ENCODE peak calls at places on chromosomes 2 and 18, in eight cellular contexts. E is nephron progenitor cell, C is cardiac fibroblast, K is fibroblast of mammary gland, N is vagina, H is HCT116, A is astrocyte of the cerebellum, P is neural crest cell. Q is an unnamed sample.

GRCh38 chr2:196331143-196331542 is 159.8 kb upstream of the STK17B start:
- DNase-seq in E (no peak), H (no peak), A (peak; percentile 65), P (no peak), C (peak; percentile 85), K (peak; percentile 93), N (no peak), Q (no peak)

GRCh38 chr2:65479528-65479927 is 47.1 kb upstream of the SPRED2 start:
- DNase-seq in A (no peak), H (no peak), P (peak; percentile 25), C (no peak), E (no peak), K (no peak), N (no peak), Q (no peak)

GRCh38 chr18:23266717-23267446 is 131.6 kb downstream of the CABLES1 start:
- DNase-seq in N (no peak), H (no peak), C (no peak), K (no peak), E (no peak), A (no peak), P (no peak), Q (no peak)

GRCh38 chr2:3666613-3666975 is 8.6 kb downstream of the ALLC start:
- DNase-seq in A (no peak), H (no peak), E (no peak), C (no peak), P (no peak), N (no peak), K (no peak), Q (no peak)

GRCh38 chr2:148604927-148605326 is 39.6 kb upstream of the EPC2 start:
- DNase-seq in P (no peak), K (no peak), C (no peak), H (no peak), A (no peak), E (no peak), N (no peak), Q (no peak)

GRCh38 chr2:31236433-31237205 is 2.7 kb downstream of the EHD3 start:
- DNase-seq in E (no peak), K (no peak), A (no peak), P (no peak), H (no peak), C (no peak), N (peak; percentile 62), Q (no peak)

GRCh38 chr2:117856415-117857210 is 42.1 kb downstream of the DDX18 start:
- DNase-seq in C (peak; percentile 98), K (peak; percentile 93), N (no peak), H (peak; percentile 15), A (peak; percentile 72), P (no peak), E (no peak), Q (peak; percentile 96)

GRCh38 chr2:234025475-234025874 is 25.0 kb upstream of the SPP2 start:
- DNase-seq in N (no peak), H (no peak), A (no peak), P (no peak), E (no peak), K (no peak), C (no peak), Q (no peak)

GRCh38 chr18:74825460-74825859 is 227.8 kb downstream of the ZNF407 start:
- DNase-seq in C (no peak), H (no peak), P (no peak), A (no peak), N (no peak), K (no peak), E (no peak), Q (no peak)

GRCh38 chr18:26540041-26540628 is 8.2 kb downstream of the KCTD1 start:
- DNase-seq in N (no peak), K (peak; percentile 58), C (peak; percentile 62), A (no peak), P (no peak), E (peak; percentile 36), H (no peak), Q (no peak)

GRCh38 chr2:69311017-69311416 is 76.0 kb downstream of the GFPT1 start:
- DNase-seq in N (no peak), P (no peak), E (no peak), C (no peak), K (no peak), H (no peak), A (no peak), Q (no peak)

GRCh38 chr18:1296237-1296636 is 391.6 kb downstream of the ADCYAP1 start:
- DNase-seq in C (no peak), A (no peak), K (no peak), P (no peak), E (no peak), H (no peak), N (no peak), Q (no peak)

GRCh38 chr2:183269956-183270355 is 145.7 kb downstream of the NUP35 start:
- DNase-seq in A (peak; percentile 50), P (no peak), H (no peak), C (peak; percentile 48), N (no peak), K (peak; percentile 52), E (no peak), Q (no peak)

GRCh38 chr2:237702439-237703397 is 75.3 kb downstream of the LRRFIP1 start:
- DNase-seq in C (peak; percentile 61), K (peak; percentile 57), P (no peak), N (peak; percentile 87), H (no peak), A (peak; percentile 72), E (peak; percentile 37), Q (no peak)

GRCh38 chr2:186569906-186570305 is 19.9 kb upstream of the ITGAV start:
- DNase-seq in K (no peak), N (no peak), P (no peak), A (no peak), E (no peak), C (peak; percentile 16), H (no peak), Q (peak; percentile 95)

GRCh38 chr2:173963323-173963816 is 1.8 kb downstream of the SP3 start:
- DNase-seq in N (no peak), A (peak; percentile 66), P (peak; percentile 46), E (no peak), K (peak; percentile 76), H (no peak), C (peak; percentile 81), Q (no peak)

GRCh38 chr2:24919100-24919976 is 699 bp downstream of the ADCY3 start:
- DNase-seq in H (no peak), C (peak; percentile 26), A (no peak), P (peak; percentile 33), N (no peak), E (peak; percentile 31), K (no peak), Q (no peak)

GRCh38 chr2:111534816-111535803 is 348.9 kb downstream of the ANAPC1 start:
- DNase-seq in C (peak; percentile 45), N (no peak), K (peak; percentile 50), A (peak; percentile 20), E (no peak), P (no peak), H (no peak), Q (peak; percentile 53)

GRCh38 chr2:118576109-118576855 is 271.2 kb downstream of the EN1 start:
- DNase-seq in A (peak; percentile 24), K (peak; percentile 59), N (no peak), P (no peak), C (peak; percentile 3), E (no peak), H (no peak), Q (no peak)

DNA sequence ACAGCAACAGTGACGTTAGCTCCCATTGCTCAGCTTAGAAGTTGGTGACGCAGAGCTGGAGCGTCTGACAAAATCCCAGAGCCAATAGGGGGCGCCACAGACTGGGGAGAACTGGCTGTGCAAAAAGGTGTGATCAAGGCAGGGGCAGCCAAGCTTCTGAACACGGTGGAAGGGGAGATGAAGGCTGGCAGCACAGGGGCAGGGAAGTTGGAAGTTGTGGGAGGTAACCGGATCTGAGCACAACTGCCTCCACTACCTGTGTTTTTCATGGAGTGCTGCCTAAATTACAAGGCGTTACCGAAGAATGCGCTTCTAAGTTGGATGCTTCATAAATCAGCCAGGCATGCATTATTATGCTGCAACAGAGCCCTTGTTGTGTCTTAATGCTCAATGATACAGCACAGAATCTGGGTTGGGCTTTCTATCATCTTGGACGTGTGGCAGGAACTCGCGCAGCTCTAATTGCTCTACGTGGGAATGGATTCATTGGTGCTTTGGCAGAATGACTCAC is 370.0 kb downstream of the SLC4A3 start:
- DNase-seq in A (no peak), E (peak; percentile 72), C (peak; percentile 52), P (peak; percentile 52), N (no peak), K (peak; percentile 52), H (no peak), Q (peak; percentile 20)
- TF ChIP-seq CTCF in A (peak; percentile 43), E (peak; percentile 53), C (peak; percentile 36), P (peak; percentile 55), N (no peak), K (peak; percentile 55), H (peak; percentile 34), Q (peak; percentile 79)

GRCh38 chr2:169029341-169029740 is 1.8 kb downstream of the ABCB11 start:
- DNase-seq in H (no peak), E (no peak), P (no peak), A (no peak), N (no peak), C (no peak), K (no peak), Q (no peak)

GRCh38 chr2:169027240-169027639 is 3.9 kb downstream of the ABCB11 start:
- DNase-seq in E (no peak), P (no peak), H (no peak), C (no peak), K (no peak), N (no peak), A (no peak), Q (no peak)

GRCh38 chr2:169031202-169031601 is at the start of gene ABCB11:
- DNase-seq in C (no peak), H (no peak), A (no peak), K (no peak), E (no peak), N (no peak), P (no peak), Q (no peak)

GRCh38 chr2:169026056-169026455 is 5.1 kb downstream of the ABCB11 start:
- DNase-seq in C (peak; percentile 18), E (no peak), K (no peak), H (no peak), P (no peak), N (no peak), A (no peak), Q (no peak)
- TF ChIP-seq CTCF in C (no peak), E (no peak), K (no peak), H (no peak), P (no peak), N (no peak), A (no peak), Q (no peak)

GRCh38 chr2:139967665-139968064 is 1187.5 kb upstream of the NXPH2 start:
- DNase-seq in E (no peak), P (no peak), H (no peak), K (no peak), A (no peak), N (no peak), C (no peak), Q (no peak)
- TF ChIP-seq CTCF in E (no peak), P (no peak), H (no peak), K (no peak), A (no peak), N (no peak), C (no peak), Q (no peak)

DNA sequence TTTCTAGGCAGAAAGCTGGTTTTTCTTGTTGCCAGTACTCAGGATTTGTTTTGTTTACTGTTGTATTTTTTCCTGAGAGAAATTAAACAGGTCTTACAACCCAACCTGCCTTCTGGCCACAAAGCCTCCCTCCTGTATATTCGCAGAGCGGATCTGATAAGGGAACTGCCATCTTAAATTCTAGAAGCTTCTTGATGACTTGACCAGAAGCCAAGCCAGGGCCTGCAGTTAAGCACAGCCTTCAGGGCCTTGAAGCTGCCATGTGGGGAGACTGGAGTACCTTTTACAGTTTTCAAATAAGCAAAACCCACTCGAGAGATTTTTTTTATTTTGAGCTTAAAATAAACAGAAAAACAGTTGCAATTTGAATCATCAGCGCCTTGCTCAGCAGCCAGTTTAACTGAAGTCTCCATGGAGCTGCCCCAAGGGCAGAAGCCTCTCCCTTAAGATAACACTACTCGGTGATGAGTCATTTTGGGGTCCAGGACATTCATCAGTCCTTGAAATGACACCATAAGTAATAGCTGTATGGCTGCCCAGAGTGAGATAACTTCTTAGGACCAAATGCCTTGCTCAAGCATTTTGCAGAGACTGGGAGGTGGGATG is 51.5 kb upstream of the PHLPP1 start:
- DNase-seq in C (peak; percentile 75), A (no peak), E (no peak), N (no peak), P (no peak), K (peak; percentile 79), H (no peak), Q (no peak)
- TF ChIP-seq CTCF in C (no peak), A (no peak), E (no peak), N (no peak), P (no peak), K (no peak), H (no peak), Q (no peak)

Q was measured in epithelial cell of proximal tubule.